ENCODE peak calls at places on chromosomes 13 and 19, in four cellular contexts. C is heart right ventricle, G is sigmoid colon, X is SJCRH30. H is an unnamed sample.

GRCh38 chr13:90015565-90016507 is 1331.7 kb upstream of the MIR17HG start:
- DNase-seq in X (no peak), G (no peak), C (no peak), H (no peak)

GRCh38 chr19:7450243-7451223 is 38.3 kb downstream of the PEX11G start:
- DNase-seq in C (no peak), G (no peak), X (no peak), H (peak; percentile 48)

GRCh38 chr19:56603829-56604228 is 8.7 kb downstream of the ZNF71 start:
- DNase-seq in C (no peak), G (no peak), X (no peak), H (no peak)

GRCh38 chr13:24269803-24270202 is 39.6 kb upstream of the C1QTNF9 start:
- DNase-seq in C (no peak), G (no peak), X (no peak), H (no peak)

GRCh38 chr19:42253245-42254082 is 1.5 kb downstream of the ERF start:
- DNase-seq in X (peak; percentile 64), C (peak; percentile 66), G (peak; percentile 89), H (peak; percentile 83)

GRCh38 chr19:18502633-18503294 is 19.1 kb downstream of the ELL start:
- DNase-seq in C (no peak), G (peak; percentile 84), X (no peak), H (no peak)

GRCh38 chr13:112333756-112334543 is 42.2 kb upstream of the SPACA7 start:
- DNase-seq in G (no peak), C (no peak), X (no peak), H (no peak)

GRCh38 chr13:49097374-49097773 is 121.7 kb downstream of the FNDC3A start:
- DNase-seq in X (no peak), G (no peak), C (no peak), H (peak; percentile 34)

GRCh38 chr13:72970301-72970880 is 88.4 kb upstream of the KLF5 start:
- DNase-seq in G (no peak), X (no peak), C (no peak), H (peak; percentile 21)

DNA sequence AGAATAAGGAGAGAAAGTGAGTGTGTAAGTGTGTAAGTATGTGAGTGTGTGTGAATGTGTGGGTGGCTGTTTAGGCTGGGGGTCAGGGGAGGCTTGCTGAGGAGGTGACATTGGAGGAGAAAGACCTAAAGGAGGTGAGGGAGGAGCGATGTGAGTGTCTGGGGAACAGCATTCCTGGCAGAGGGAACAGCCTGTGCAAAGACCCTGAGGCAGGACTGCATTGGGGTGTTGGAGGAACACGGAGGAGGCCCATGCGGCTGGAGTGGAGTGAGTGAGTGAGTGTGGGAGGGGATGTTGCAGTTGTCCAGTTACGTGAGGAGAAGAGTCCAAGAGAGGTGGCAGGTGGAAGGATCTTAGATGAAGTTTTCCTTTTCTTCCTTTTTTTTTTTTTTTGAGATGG is 31.8 kb downstream of the NFILZ start:
- DNase-seq in X (no peak), G (no peak), C (no peak), H (no peak)
- H3K4me1 ChIP-seq in X (no peaks in the 10 kb centered on the region), G (no peaks in the 10 kb centered on the region), C (no peaks in the 10 kb centered on the region), H (peaks cover 8% of the 10 kb centered on the region)

GRCh38 chr13:80716610-80717081 is 375.7 kb upstream of the SPRY2 start:
- DNase-seq in C (peak; percentile 30), X (peak; percentile 32), G (peak; percentile 64), H (peak; percentile 19)
- H3K27ac ChIP-seq in C (peak overlapping the region; percentile 46), X (no peak overlapping the region), G (no peak overlapping the region), H (no peak overlapping the region)

GRCh38 chr13:41315466-41316047 is 4.5 kb downstream of the NAA16 start:
- DNase-seq in C (no peak), G (no peak), X (no peak), H (no peak)

GRCh38 chr13:41310963-41311606 is at the start of gene NAA16:
- DNase-seq in X (peak; percentile 94), G (peak; percentile 95), C (peak; percentile 94), H (peak; percentile 97)

GRCh38 chr13:41313659-41314197 is 2.7 kb downstream of the NAA16 start:
- DNase-seq in G (no peak), X (no peak), C (no peak), H (no peak)

GRCh38 chr13:41311607-41312500 is 787 bp downstream of the NAA16 start:
- DNase-seq in X (peak; percentile 66), G (peak; percentile 68), C (peak; percentile 32), H (peak; percentile 53)

GRCh38 chr13:41313117-41313516 is 2.0 kb downstream of the NAA16 start:
- DNase-seq in X (no peak), G (no peak), C (no peak), H (no peak)
- H3K4me1 ChIP-seq in X (peaks cover 3% of the 10 kb centered on the region), G (peaks cover 35% of the 10 kb centered on the region), C (peaks cover 43% of the 10 kb centered on the region), H (peaks cover 26% of the 10 kb centered on the region)

GRCh38 chr19:1627194-1627593 is 21.9 kb upstream of the UQCR11 start:
- DNase-seq in G (no peak), C (no peak), X (no peak), H (no peak)
- H3K27ac ChIP-seq in G (no peak overlapping the region), C (no peak overlapping the region), X (no peak overlapping the region), H (no peak overlapping the region)

GRCh38 chr19:38700933-38701454 is 43.3 kb downstream of the CAPN12 start:
- DNase-seq in G (no peak), C (no peak), X (no peak), H (no peak)
- H3K4me1 ChIP-seq in G (peaks cover 66% of the 10 kb centered on the region), C (peaks cover 90% of the 10 kb centered on the region), X (peaks cover 16% of the 10 kb centered on the region), H (no peaks in the 10 kb centered on the region)